ENCODE peak calls at places on chromosomes 4 and X, in nine cellular contexts. Z is neural progenitor cell, M is OCI-LY7, H is GM23248, S is GM23338, D is SK-N-SH, J is MM.1S, N is PC-3, O is HCT116. E is an unnamed sample. For H4K20me1, the result is how much of the 10 kb centered on the place peaks cover.

GRCh38 chr4:2370597-2371320 is 47.7 kb downstream of the ZFYVE28 start:
- DNase-seq in Z (no peak), M (no peak), H (no peak), S (no peak), D (no peak), J (no peak), N (no peak), O (no peak), E (no peak)

GRCh38 chr4:187258651-187259401 is 535.2 kb upstream of the FAT1 start:
- DNase-seq in Z (peak), M (no peak), H (no peak), S (peak), D (no peak), J (no peak), N (no peak), O (no peak), E (no peak)

GRCh38 chr4:8761824-8762205 is 109.8 kb downstream of the HMX1 start:
- DNase-seq in Z (no peak), M (no peak), H (no peak), S (no peak), D (no peak), J (no peak), N (no peak), O (no peak), E (no peak)

GRCh38 chrX:132482632-132483031 is 6.2 kb downstream of the MBNL3 start:
- DNase-seq in Z (no peak), M (no peak), H (no peak), S (no peak), D (no peak), J (no peak), N (no peak), O (no peak), E (no peak)

GRCh38 chrX:32673193-32673592 is 538.2 kb downstream of the DMD start:
- DNase-seq in Z (peak), M (peak), H (no peak), S (peak), D (no peak), J (no peak), N (peak), O (no peak), E (peak)

GRCh38 chrX:39577206-39577605 is 520.6 kb downstream of the BCOR start:
- DNase-seq in Z (no peak), M (no peak), H (no peak), S (no peak), D (no peak), J (no peak), N (peak), O (no peak), E (peak)

GRCh38 chr4:36244257-36245084 is at the start of gene ARAP2:
- DNase-seq in Z (peak), M (peak), H (peak), S (peak), D (peak), J (peak), N (peak), O (peak), E (peak)

GRCh38 chr4:81617569-81617968 is 145.9 kb upstream of the RASGEF1B start:
- DNase-seq in Z (no peak), M (no peak), H (no peak), S (no peak), D (no peak), J (no peak), N (no peak), O (no peak), E (no peak)

GRCh38 chrX:153967536-153968214 is 3.9 kb downstream of the HCFC1 start:
- DNase-seq in Z (no peak), M (no peak), H (no peak), S (no peak), D (no peak), J (no peak), N (no peak), O (no peak), E (no peak)

GRCh38 chr4:18850763-18851331 is 829.3 kb upstream of the LCORL start:
- DNase-seq in Z (no peak), M (no peak), H (no peak), S (no peak), D (peak), J (peak), N (no peak), O (no peak), E (no peak)

GRCh38 chr4:140156529-140157171 is 2.7 kb upstream of the MAML3 start:
- DNase-seq in Z (no peak), M (peak), H (no peak), S (no peak), D (no peak), J (peak), N (no peak), O (no peak), E (no peak)

GRCh38 chr4:244471-244870 is 60.8 kb downstream of the ZNF732 start:
- DNase-seq in Z (peak), M (peak), H (peak), S (peak), D (no peak), J (peak), N (peak), O (peak), E (peak)

GRCh38 chr4:103204114-103204513 is 6.0 kb upstream of the CENPE start:
- DNase-seq in Z (peak), M (peak), H (peak), S (peak), D (peak), J (peak), N (peak), O (peak), E (no peak)

GRCh38 chrX:28223469-28223868 is 242.2 kb upstream of the DCAF8L1 start:
- DNase-seq in Z (no peak), M (no peak), H (no peak), S (no peak), D (no peak), J (no peak), N (no peak), O (no peak), E (no peak)

GRCh38 chr4:106186201-106186600 is 129.8 kb downstream of the TBCK start:
- DNase-seq in Z (no peak), M (no peak), H (no peak), S (no peak), D (no peak), J (no peak), N (no peak), O (no peak), E (no peak)

GRCh38 chr4:146638801-146639351 is at the start of gene POU4F2:
- DNase-seq in Z (peak), M (no peak), H (peak), S (peak), D (peak), J (no peak), N (no peak), O (no peak), E (peak)

GRCh38 chr4:37717575-37717974 is 31.4 kb upstream of the RELL1 start:
- DNase-seq in Z (no peak), M (no peak), H (peak), S (no peak), D (no peak), J (no peak), N (peak), O (no peak), E (no peak)

GRCh38 chrX:133781174-133781573 is 204.2 kb downstream of the GPC3 start:
- DNase-seq in Z (no peak), M (no peak), H (no peak), S (no peak), D (no peak), J (no peak), N (no peak), O (no peak), E (no peak)

GRCh38 chrX:36963069-36963808 is 44.9 kb upstream of the FAM47C start:
- DNase-seq in Z (no peak), M (no peak), H (no peak), S (peak), D (no peak), J (no peak), N (no peak), O (no peak), E (no peak)

GRCh38 chrX:23789386-23790146 is 6.6 kb downstream of the SAT1 start:
- DNase-seq in Z (no peak), M (no peak), H (no peak), S (no peak), D (no peak), J (no peak), N (no peak), O (no peak), E (no peak)

GRCh38 chr4:189294570-189294969 is 646.1 kb upstream of the FRG1 start:
- DNase-seq in Z (no peak), M (no peak), H (no peak), S (no peak), D (no peak), J (no peak), N (peak), O (no peak), E (no peak)

GRCh38 chrX:103483720-103484119 is 35.6 kb downstream of the RAB40A start:
- DNase-seq in Z (no peak), M (no peak), H (no peak), S (no peak), D (no peak), J (no peak), N (no peak), O (no peak), E (no peak)

DNA sequence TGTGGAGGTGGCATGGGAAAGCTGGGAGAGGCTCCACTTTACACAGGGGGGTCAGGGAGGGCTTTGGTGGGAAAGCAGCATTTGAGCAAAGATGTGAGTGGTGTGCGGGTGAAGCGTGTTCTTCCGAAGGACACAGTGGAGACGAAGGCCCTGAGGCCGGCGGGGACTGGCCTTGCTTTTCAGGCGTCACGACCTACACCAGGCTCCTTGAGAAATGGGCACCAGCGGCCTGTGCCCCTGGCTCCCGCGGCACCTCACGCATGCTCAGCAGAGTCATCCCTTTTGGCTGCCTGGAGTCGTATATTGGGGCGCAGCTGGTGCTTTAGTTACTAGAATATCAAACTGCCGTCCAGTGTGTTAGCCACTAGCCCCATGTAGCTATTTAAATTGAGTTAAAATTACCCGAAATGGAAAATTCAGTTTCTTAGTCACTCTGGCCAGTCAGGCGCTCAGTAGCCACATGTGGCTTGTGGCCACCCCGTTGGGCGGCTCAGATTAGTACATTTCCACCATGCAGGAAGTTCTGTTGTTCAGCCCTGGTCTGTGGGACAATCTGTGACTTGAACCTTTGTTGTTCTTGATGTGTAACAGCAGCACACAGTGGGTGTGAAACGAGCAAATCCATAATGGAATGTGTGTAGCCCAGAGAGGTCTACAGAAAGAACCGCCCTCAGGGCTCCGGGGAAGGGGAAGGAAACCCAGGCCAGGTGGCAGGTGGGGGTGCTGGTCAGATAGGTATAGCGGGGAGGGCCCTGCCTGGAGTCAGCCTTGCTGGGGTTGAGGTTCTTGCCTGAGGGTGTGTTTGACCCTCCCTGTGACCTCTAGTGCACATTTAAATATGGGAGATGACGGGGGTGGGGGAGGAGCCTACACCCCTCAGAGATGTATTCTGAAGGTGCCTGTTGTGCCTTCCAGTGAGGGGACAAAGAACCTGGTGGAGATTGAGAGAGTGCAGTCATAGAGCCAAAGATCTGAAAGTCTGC is 30.4 kb downstream of the TBC1D14 start:
- DNase-seq in Z (peak), M (no peak), H (no peak), S (no peak), D (no peak), J (no peak), N (no peak), O (no peak), E (no peak)
- H4K20me1 ChIP-seq in Z (half or more), M (under half), H (under half), S (under half), D (under half), J (under half), N (under half), O (under half), E (under half)

GRCh38 chrX:101462892-101463291 is 22.4 kb upstream of the ARMCX4 start:
- DNase-seq in Z (peak), M (peak), H (peak), S (peak), D (peak), J (peak), N (peak), O (peak), E (no peak)
- TF ChIP-seq EZH2phosphoT487 in Z (no peak), M (no peak), H (no peak), S (no peak), D (no peak), J (no peak), N (no peak), O (no peak), E (no peak)

DNA sequence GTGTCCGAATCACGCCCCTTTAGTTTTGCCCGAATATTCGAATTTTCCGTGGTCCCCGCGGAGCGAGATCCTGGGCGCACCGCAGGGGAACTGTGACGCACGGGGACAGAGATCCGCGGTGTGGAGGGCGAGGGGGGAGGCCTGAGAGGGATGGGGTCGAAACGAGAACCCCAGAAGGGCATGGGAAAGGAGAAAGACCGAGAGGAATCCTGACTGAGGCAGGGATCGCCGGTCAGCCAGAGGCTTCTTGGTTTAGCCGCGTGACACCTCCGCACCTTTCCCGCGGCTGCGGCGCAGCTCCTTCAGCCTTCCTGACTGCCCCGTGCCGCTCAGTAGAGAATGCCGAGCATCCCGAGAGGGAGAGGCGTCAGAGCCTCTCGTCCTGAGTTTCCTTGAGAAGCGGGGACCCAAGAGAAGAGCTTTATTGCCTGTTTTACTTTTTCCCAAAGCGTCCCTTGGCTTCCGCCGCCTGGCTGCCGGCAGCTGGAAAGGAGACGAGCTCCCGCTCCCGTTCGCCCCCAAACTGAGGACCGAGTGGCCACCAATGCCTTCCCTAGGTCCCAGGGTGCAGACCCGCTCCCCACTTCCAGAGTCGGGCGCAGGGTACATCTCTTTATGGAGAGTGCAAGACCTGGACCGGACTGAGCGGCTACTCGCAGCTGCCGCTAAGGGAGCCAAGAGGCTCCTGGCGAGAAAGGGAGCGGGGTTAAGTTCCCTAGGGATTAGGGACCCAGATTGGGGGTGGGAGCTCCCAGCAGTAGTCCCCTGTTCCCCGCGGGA is 911 bp upstream of the GPR50 start:
- DNase-seq in Z (peak), M (no peak), H (no peak), S (peak), D (no peak), J (no peak), N (no peak), O (no peak), E (no peak)
- H2AFZ ChIP-seq in Z (peak), M (no peak), H (no peak), S (peak), D (no peak), J (no peak), N (no peak), O (no peak), E (no peak)

GRCh38 chr4:183760326-183760725 is 101.2 kb downstream of the TRAPPC11 start:
- DNase-seq in Z (no peak), M (no peak), H (no peak), S (no peak), D (no peak), J (no peak), N (peak), O (no peak), E (peak)

GRCh38 chr4:183758735-183759447 is 99.8 kb downstream of the TRAPPC11 start:
- DNase-seq in Z (peak), M (no peak), H (no peak), S (peak), D (no peak), J (no peak), N (no peak), O (no peak), E (no peak)

GRCh38 chr4:183758006-183758734 is 99.1 kb downstream of the TRAPPC11 start:
- DNase-seq in Z (peak), M (no peak), H (peak), S (peak), D (no peak), J (no peak), N (peak), O (no peak), E (peak)

GRCh38 chr4:183757105-183757504 is 98.0 kb downstream of the TRAPPC11 start:
- DNase-seq in Z (no peak), M (no peak), H (no peak), S (no peak), D (no peak), J (no peak), N (peak), O (no peak), E (no peak)
- H4K20me1 ChIP-seq in Z (under half), M (under half), H (under half), S (under half), D (under half), J (under half), N (under half), O (under half), E (under half)